ENCODE peak calls at places on chromosomes 6 and 20, in seven cellular contexts. One of them, this sample, is unnamed.
A peak's percentile ranks its signal among the peaks of the same experiment; 100 is the strongest.

GRCh38 chr6:137200288-137200687 is 18.9 kb downstream of the IFNGR1 start:
- DNase-seq in spleen: no peak
- DNase-seq in fibroblast of lung: no peak
- DNase-seq in transverse colon: no peak
- DNase-seq in Panc1: no peak
- DNase-seq in GM10248: no peak
- DNase-seq in pancreas: no peak
- DNase-seq in this sample: no peak

GRCh38 chr6:30798501-30798900 is 54.2 kb upstream of the IER3 start:
- DNase-seq in spleen: no peak
- DNase-seq in fibroblast of lung: no peak
- DNase-seq in transverse colon: no peak
- DNase-seq in Panc1: no peak
- DNase-seq in GM10248: no peak
- DNase-seq in pancreas: no peak
- DNase-seq in this sample: no peak

GRCh38 chr20:37326666-37327065 is 19.3 kb upstream of the SRC start:
- DNase-seq in spleen: no peak
- DNase-seq in fibroblast of lung: no peak
- DNase-seq in transverse colon: no peak
- DNase-seq in Panc1: no peak
- DNase-seq in GM10248: no peak
- DNase-seq in pancreas: no peak
- DNase-seq in this sample: no peak

GRCh38 chr20:9417665-9418064 is 96.7 kb upstream of the LAMP5 start:
- DNase-seq in spleen: no peak
- DNase-seq in fibroblast of lung: peak; percentile 75
- DNase-seq in transverse colon: no peak
- DNase-seq in Panc1: no peak
- DNase-seq in GM10248: no peak
- DNase-seq in pancreas: no peak
- DNase-seq in this sample: no peak

GRCh38 chr20:35286077-35286898 is 1.7 kb upstream of the EIF6 start:
- DNase-seq in spleen: no peak
- DNase-seq in fibroblast of lung: no peak
- DNase-seq in transverse colon: no peak
- DNase-seq in Panc1: no peak
- DNase-seq in GM10248: no peak
- DNase-seq in pancreas: no peak
- DNase-seq in this sample: no peak

GRCh38 chr6:28811873-28812272 is 111.9 kb downstream of the TRIM27 start:
- DNase-seq in spleen: no peak
- DNase-seq in fibroblast of lung: peak; percentile 8
- DNase-seq in transverse colon: no peak
- DNase-seq in Panc1: no peak
- DNase-seq in GM10248: no peak
- DNase-seq in pancreas: no peak
- DNase-seq in this sample: no peak

GRCh38 chr20:14478126-14478525 is 140.7 kb upstream of the FLRT3 start:
- DNase-seq in spleen: no peak
- DNase-seq in fibroblast of lung: no peak
- DNase-seq in transverse colon: no peak
- DNase-seq in Panc1: no peak
- DNase-seq in GM10248: no peak
- DNase-seq in pancreas: no peak
- DNase-seq in this sample: no peak

GRCh38 chr6:98467091-98467490 is 367.3 kb upstream of the POU3F2 start:
- DNase-seq in spleen: no peak
- DNase-seq in fibroblast of lung: peak; percentile 63
- DNase-seq in transverse colon: no peak
- DNase-seq in Panc1: no peak
- DNase-seq in GM10248: no peak
- DNase-seq in pancreas: no peak
- DNase-seq in this sample: no peak

GRCh38 chr6:140445474-140446004 is 1071.1 kb upstream of the CITED2 start:
- DNase-seq in spleen: no peak
- DNase-seq in fibroblast of lung: peak; percentile 83
- DNase-seq in transverse colon: no peak
- DNase-seq in Panc1: no peak
- DNase-seq in GM10248: no peak
- DNase-seq in pancreas: no peak
- DNase-seq in this sample: no peak

GRCh38 chr6:143328885-143329284 is 121.6 kb downstream of the ADAT2 start:
- DNase-seq in spleen: no peak
- DNase-seq in fibroblast of lung: peak; percentile 69
- DNase-seq in transverse colon: no peak
- DNase-seq in Panc1: no peak
- DNase-seq in GM10248: no peak
- DNase-seq in pancreas: no peak
- DNase-seq in this sample: no peak

GRCh38 chr6:70166088-70166958 is 136.6 kb downstream of the COL9A1 start:
- DNase-seq in spleen: peak; percentile 78
- DNase-seq in fibroblast of lung: peak; percentile 17
- DNase-seq in transverse colon: peak; percentile 29
- DNase-seq in Panc1: peak; percentile 35
- DNase-seq in GM10248: peak; percentile 50
- DNase-seq in pancreas: peak; percentile 49
- DNase-seq in this sample: peak; percentile 23

GRCh38 chr6:148177589-148178233 is 164.9 kb upstream of the SASH1 start:
- DNase-seq in spleen: no peak
- DNase-seq in fibroblast of lung: peak; percentile 36
- DNase-seq in transverse colon: peak; percentile 70
- DNase-seq in Panc1: no peak
- DNase-seq in GM10248: peak; percentile 22
- DNase-seq in pancreas: peak; percentile 25
- DNase-seq in this sample: peak; percentile 81

GRCh38 chr6:164216839-164217238 is 802.3 kb downstream of the QKI start:
- DNase-seq in spleen: no peak
- DNase-seq in fibroblast of lung: no peak
- DNase-seq in transverse colon: no peak
- DNase-seq in Panc1: no peak
- DNase-seq in GM10248: no peak
- DNase-seq in pancreas: no peak
- DNase-seq in this sample: no peak

GRCh38 chr6:53603381-53604121 is 58.6 kb upstream of the GCLC start:
- DNase-seq in spleen: no peak
- DNase-seq in fibroblast of lung: peak; percentile 63
- DNase-seq in transverse colon: no peak
- DNase-seq in Panc1: no peak
- DNase-seq in GM10248: no peak
- DNase-seq in pancreas: no peak
- DNase-seq in this sample: peak; percentile 59

GRCh38 chr20:37686762-37687477 is 6.9 kb upstream of the CTNNBL1 start:
- DNase-seq in spleen: no peak
- DNase-seq in fibroblast of lung: peak; percentile 41
- DNase-seq in transverse colon: no peak
- DNase-seq in Panc1: no peak
- DNase-seq in GM10248: no peak
- DNase-seq in pancreas: no peak
- DNase-seq in this sample: no peak

GRCh38 chr20:43744121-43744520 is 17.3 kb upstream of the GTSF1L start:
- DNase-seq in spleen: no peak
- DNase-seq in fibroblast of lung: peak; percentile 28
- DNase-seq in transverse colon: no peak
- DNase-seq in Panc1: no peak
- DNase-seq in GM10248: no peak
- DNase-seq in pancreas: no peak
- DNase-seq in this sample: no peak

GRCh38 chr6:165159459-165159858 is 149.9 kb downstream of the C6orf118 start:
- DNase-seq in spleen: no peak
- DNase-seq in fibroblast of lung: no peak
- DNase-seq in transverse colon: no peak
- DNase-seq in Panc1: no peak
- DNase-seq in GM10248: no peak
- DNase-seq in pancreas: no peak
- DNase-seq in this sample: no peak

GRCh38 chr6:38290133-38290801 is 349.5 kb downstream of the BTBD9 start:
- DNase-seq in spleen: no peak
- DNase-seq in fibroblast of lung: no peak
- DNase-seq in transverse colon: no peak
- DNase-seq in Panc1: no peak
- DNase-seq in GM10248: no peak
- DNase-seq in pancreas: no peak
- DNase-seq in this sample: no peak

GRCh38 chr6:79425589-79426311 is 111.5 kb downstream of the LCA5 start:
- DNase-seq in spleen: no peak
- DNase-seq in fibroblast of lung: no peak
- DNase-seq in transverse colon: no peak
- DNase-seq in Panc1: no peak
- DNase-seq in GM10248: no peak
- DNase-seq in pancreas: no peak
- DNase-seq in this sample: no peak

GRCh38 chr6:33082702-33083101 is 6.9 kb downstream of the HLA-DPB1 start:
- DNase-seq in spleen: no peak
- DNase-seq in fibroblast of lung: peak; percentile 10
- DNase-seq in transverse colon: peak; percentile 35
- DNase-seq in Panc1: no peak
- DNase-seq in GM10248: peak; percentile 42
- DNase-seq in pancreas: no peak
- DNase-seq in this sample: peak; percentile 50
- TF ChIP-seq CTCF in spleen: peak; percentile 73
- TF ChIP-seq CTCF in fibroblast of lung: peak; percentile 31
- TF ChIP-seq CTCF in transverse colon: peak; percentile 51
- TF ChIP-seq CTCF in Panc1: peak; percentile 70
- TF ChIP-seq CTCF in GM10248: peak; percentile 57
- TF ChIP-seq CTCF in pancreas: no peak
- TF ChIP-seq CTCF in this sample: peak; percentile 54

GRCh38 chr6:169654590-169655391 is 47.0 kb downstream of the WDR27 start:
- DNase-seq in spleen: peak; percentile 93
- DNase-seq in fibroblast of lung: peak; percentile 79
- DNase-seq in transverse colon: peak; percentile 84
- DNase-seq in Panc1: peak; percentile 24
- DNase-seq in GM10248: peak; percentile 72
- DNase-seq in pancreas: peak; percentile 64
- DNase-seq in this sample: peak; percentile 83
- TF ChIP-seq CTCF in spleen: peak; percentile 21
- TF ChIP-seq CTCF in fibroblast of lung: peak; percentile 30
- TF ChIP-seq CTCF in transverse colon: no peak
- TF ChIP-seq CTCF in Panc1: no peak
- TF ChIP-seq CTCF in GM10248: no peak
- TF ChIP-seq CTCF in pancreas: no peak
- TF ChIP-seq CTCF in this sample: peak; percentile 43

GRCh38 chr6:75201076-75201475 is 4.8 kb downstream of the COL12A1 start:
- DNase-seq in spleen: no peak
- DNase-seq in fibroblast of lung: peak; percentile 46
- DNase-seq in transverse colon: no peak
- DNase-seq in Panc1: no peak
- DNase-seq in GM10248: no peak
- DNase-seq in pancreas: no peak
- DNase-seq in this sample: no peak

GRCh38 chr6:75203721-75204120 is 2.1 kb downstream of the COL12A1 start:
- DNase-seq in spleen: no peak
- DNase-seq in fibroblast of lung: peak; percentile 56
- DNase-seq in transverse colon: no peak
- DNase-seq in Panc1: no peak
- DNase-seq in GM10248: no peak
- DNase-seq in pancreas: no peak
- DNase-seq in this sample: no peak

GRCh38 chr6:75202676-75203131 is 3.1 kb downstream of the COL12A1 start:
- DNase-seq in spleen: no peak
- DNase-seq in fibroblast of lung: peak; percentile 68
- DNase-seq in transverse colon: no peak
- DNase-seq in Panc1: no peak
- DNase-seq in GM10248: no peak
- DNase-seq in pancreas: no peak
- DNase-seq in this sample: no peak

GRCh38 chr6:75199856-75200255 is 6.0 kb downstream of the COL12A1 start:
- DNase-seq in spleen: no peak
- DNase-seq in fibroblast of lung: peak; percentile 59
- DNase-seq in transverse colon: no peak
- DNase-seq in Panc1: no peak
- DNase-seq in GM10248: no peak
- DNase-seq in pancreas: no peak
- DNase-seq in this sample: no peak

DNA sequence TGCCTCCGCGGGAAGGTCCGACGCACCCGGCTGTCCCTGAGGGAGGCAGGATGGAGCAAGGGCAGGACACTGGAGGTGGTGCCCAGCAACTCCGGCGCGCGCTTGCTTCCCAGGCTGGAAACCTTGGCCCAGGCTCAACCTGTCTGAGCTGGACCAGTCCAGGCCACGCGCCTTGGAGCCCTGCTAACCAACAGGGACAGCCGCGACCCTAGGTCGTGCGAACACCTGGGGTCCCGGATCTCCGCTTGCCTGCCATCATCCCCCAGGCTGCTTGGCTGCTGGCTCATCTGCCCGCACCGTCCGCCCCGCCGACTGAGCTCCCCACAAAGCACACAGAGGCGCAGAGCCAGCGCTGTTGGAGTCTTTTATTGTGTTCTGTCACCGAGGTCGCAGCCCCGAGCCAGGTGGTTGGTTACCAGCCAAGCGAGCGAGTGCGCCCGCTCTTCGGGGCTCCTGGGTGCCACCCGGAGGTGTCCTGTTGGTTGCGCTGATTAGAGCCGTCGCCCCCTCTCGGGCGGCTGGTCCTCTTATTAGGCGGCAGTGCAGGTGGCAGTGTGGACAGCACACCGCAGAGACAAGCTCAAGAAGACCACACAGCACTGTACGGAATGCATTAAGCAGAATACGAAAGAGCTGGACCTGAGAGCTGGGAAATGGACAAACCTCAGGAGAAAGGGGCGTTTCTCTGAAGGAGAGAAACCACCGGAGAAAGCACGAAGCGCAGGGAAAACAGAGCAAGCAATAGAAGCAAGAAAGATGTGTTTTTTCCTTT is 3.8 kb downstream of the COL12A1 start:
- DNase-seq in spleen: peak; percentile 74
- DNase-seq in fibroblast of lung: peak; percentile 62
- DNase-seq in transverse colon: peak; percentile 16
- DNase-seq in Panc1: no peak
- DNase-seq in GM10248: peak; percentile 27
- DNase-seq in pancreas: no peak
- DNase-seq in this sample: peak; percentile 45
- TF ChIP-seq CTCF in spleen: no peak
- TF ChIP-seq CTCF in fibroblast of lung: no peak
- TF ChIP-seq CTCF in transverse colon: no peak
- TF ChIP-seq CTCF in Panc1: peak; percentile 23
- TF ChIP-seq CTCF in GM10248: no peak
- TF ChIP-seq CTCF in pancreas: no peak
- TF ChIP-seq CTCF in this sample: no peak

GRCh38 chr6:84546427-84546914 is 217.9 kb downstream of the TBX18 start:
- DNase-seq in spleen: no peak
- DNase-seq in fibroblast of lung: peak; percentile 64
- DNase-seq in transverse colon: no peak
- DNase-seq in Panc1: no peak
- DNase-seq in GM10248: no peak
- DNase-seq in pancreas: no peak
- DNase-seq in this sample: no peak

GRCh38 chr6:84547341-84547794 is 217.0 kb downstream of the TBX18 start:
- DNase-seq in spleen: no peak
- DNase-seq in fibroblast of lung: peak; percentile 71
- DNase-seq in transverse colon: no peak
- DNase-seq in Panc1: no peak
- DNase-seq in GM10248: no peak
- DNase-seq in pancreas: no peak
- DNase-seq in this sample: no peak

GRCh38 chr6:84553527-84553926 is 210.9 kb downstream of the TBX18 start:
- DNase-seq in spleen: no peak
- DNase-seq in fibroblast of lung: peak; percentile 36
- DNase-seq in transverse colon: no peak
- DNase-seq in Panc1: no peak
- DNase-seq in GM10248: no peak
- DNase-seq in pancreas: no peak
- DNase-seq in this sample: no peak

GRCh38 chr6:84551797-84552196 is 212.6 kb downstream of the TBX18 start:
- DNase-seq in spleen: no peak
- DNase-seq in fibroblast of lung: no peak
- DNase-seq in transverse colon: no peak
- DNase-seq in Panc1: no peak
- DNase-seq in GM10248: no peak
- DNase-seq in pancreas: no peak
- DNase-seq in this sample: no peak

GRCh38 chr6:84549912-84550311 is 214.5 kb downstream of the TBX18 start:
- DNase-seq in spleen: no peak
- DNase-seq in fibroblast of lung: no peak
- DNase-seq in transverse colon: no peak
- DNase-seq in Panc1: no peak
- DNase-seq in GM10248: no peak
- DNase-seq in pancreas: no peak
- DNase-seq in this sample: no peak
- TF ChIP-seq CTCF in spleen: no peak
- TF ChIP-seq CTCF in fibroblast of lung: no peak
- TF ChIP-seq CTCF in transverse colon: no peak
- TF ChIP-seq CTCF in Panc1: peak; percentile 10
- TF ChIP-seq CTCF in GM10248: no peak
- TF ChIP-seq CTCF in pancreas: no peak
- TF ChIP-seq CTCF in this sample: no peak

This sample was measured in thyroid gland.